ENCODE peak calls at places on chromosomes 2 and 18, in eight cellular contexts. O is B cell, D is ovary, Y is tibial artery, N is PC-9, U is Calu3, J is right lobe of liver, P is sigmoid colon. M is an unnamed sample.

GRCh38 chr2:225471492-225471891 is 72.0 kb downstream of the NYAP2 start:
- DNase-seq in O (no peak), D (no peak), Y (no peak), N (no peak), U (no peak), J (no peak), P (no peak), M (no peak)

GRCh38 chr18:79575891-79576685 is 103.5 kb upstream of the CTDP1 start:
- DNase-seq in O (peak), D (peak), Y (no peak), N (no peak), U (no peak), J (no peak), P (peak), M (no peak)

GRCh38 chr2:180520206-180520605 is 460.2 kb upstream of the UBE2E3 start:
- DNase-seq in O (no peak), D (no peak), Y (no peak), N (no peak), U (peak), J (no peak), P (no peak), M (no peak)

GRCh38 chr2:19059076-19059475 is 299.3 kb downstream of the OSR1 start:
- DNase-seq in O (no peak), D (no peak), Y (no peak), N (peak), U (peak), J (no peak), P (no peak), M (no peak)

GRCh38 chr18:23828426-23828825 is 139.2 kb downstream of the LAMA3 start:
- DNase-seq in O (no peak), D (no peak), Y (no peak), N (peak), U (peak), J (no peak), P (no peak), M (no peak)

GRCh38 chr2:56170988-56171387 is 12.8 kb upstream of the CCDC85A start:
- DNase-seq in O (no peak), D (no peak), Y (no peak), N (no peak), U (no peak), J (no peak), P (no peak), M (no peak)

GRCh38 chr18:35045121-35045520 is 3.9 kb downstream of the MAPRE2 start:
- DNase-seq in O (no peak), D (no peak), Y (no peak), N (no peak), U (no peak), J (no peak), P (no peak), M (no peak)

GRCh38 chr2:118177932-118178331 is 89.7 kb downstream of the INSIG2 start:
- DNase-seq in O (no peak), D (no peak), Y (no peak), N (peak), U (no peak), J (no peak), P (no peak), M (no peak)

GRCh38 chr2:106296182-106296815 is 102.2 kb upstream of the UXS1 start:
- DNase-seq in O (no peak), D (no peak), Y (no peak), N (no peak), U (no peak), J (no peak), P (no peak), M (no peak)

GRCh38 chr2:138641277-138641676 is 138.9 kb downstream of the NXPH2 start:
- DNase-seq in O (no peak), D (no peak), Y (no peak), N (no peak), U (no peak), J (no peak), P (no peak), M (no peak)

GRCh38 chr2:119820275-119820674 is 60.6 kb downstream of the PTPN4 start:
- DNase-seq in O (no peak), D (no peak), Y (no peak), N (no peak), U (no peak), J (peak), P (no peak), M (no peak)

GRCh38 chr2:45849491-45850283 is 198.2 kb downstream of the PRKCE start:
- DNase-seq in O (no peak), D (no peak), Y (no peak), N (no peak), U (no peak), J (no peak), P (no peak), M (no peak)

GRCh38 chr2:36370281-36370680 is 14.7 kb downstream of the CRIM1 start:
- DNase-seq in O (no peak), D (no peak), Y (no peak), N (no peak), U (no peak), J (no peak), P (no peak), M (no peak)

GRCh38 chr2:184357033-184357432 is 241.3 kb upstream of the ZNF804A start:
- DNase-seq in O (no peak), D (no peak), Y (no peak), N (no peak), U (no peak), J (no peak), P (no peak), M (no peak)

GRCh38 chr2:116413659-116414058 is 1400.8 kb upstream of the DDX18 start:
- DNase-seq in O (no peak), D (no peak), Y (no peak), N (no peak), U (no peak), J (no peak), P (no peak), M (no peak)

GRCh38 chr2:8491296-8492048 is 190.4 kb upstream of the ID2 start:
- DNase-seq in O (no peak), D (peak), Y (no peak), N (no peak), U (no peak), J (no peak), P (peak), M (no peak)

GRCh38 chr2:216362730-216363129 is 9.6 kb downstream of the MARCHF4 start:
- DNase-seq in O (no peak), D (no peak), Y (no peak), N (no peak), U (no peak), J (no peak), P (no peak), M (no peak)

GRCh38 chr2:47232738-47233415 is 77.8 kb upstream of the STPG4 start:
- DNase-seq in O (no peak), D (no peak), Y (no peak), N (peak), U (no peak), J (no peak), P (no peak), M (no peak)

GRCh38 chr2:111688501-111688900 is 195.5 kb downstream of the ANAPC1 start:
- DNase-seq in O (no peak), D (no peak), Y (no peak), N (no peak), U (no peak), J (no peak), P (peak), M (no peak)

GRCh38 chr2:128469203-128469602 is 150.5 kb upstream of the HS6ST1 start:
- DNase-seq in O (no peak), D (no peak), Y (no peak), N (no peak), U (no peak), J (no peak), P (no peak), M (no peak)

GRCh38 chr18:44799422-44800421 is 119.0 kb downstream of the SETBP1 start:
- DNase-seq in O (no peak), D (no peak), Y (no peak), N (no peak), U (no peak), J (no peak), P (no peak), M (no peak)

GRCh38 chr2:143960177-143960576 is 559.7 kb downstream of the ZEB2 start:
- DNase-seq in O (no peak), D (no peak), Y (no peak), N (no peak), U (no peak), J (no peak), P (no peak), M (no peak)

GRCh38 chr2:138779451-138780440 is at the start of gene NXPH2:
- DNase-seq in O (no peak), D (no peak), Y (no peak), N (no peak), U (peak), J (no peak), P (no peak), M (peak)

GRCh38 chr2:175187378-175187777 is 5.9 kb upstream of the ATP5MC3 start:
- DNase-seq in O (no peak), D (no peak), Y (no peak), N (no peak), U (peak), J (no peak), P (no peak), M (no peak)

GRCh38 chr18:45106331-45106774 is 425.7 kb downstream of the SETBP1 start:
- DNase-seq in O (peak), D (no peak), Y (no peak), N (no peak), U (no peak), J (no peak), P (no peak), M (no peak)

GRCh38 chr2:1993711-1994682 is 249.7 kb upstream of the PXDN start:
- DNase-seq in O (no peak), D (no peak), Y (no peak), N (no peak), U (no peak), J (no peak), P (no peak), M (no peak)

GRCh38 chr2:101387151-101387807 is at the start of gene CREG2:
- DNase-seq in O (peak), D (peak), Y (peak), N (peak), U (peak), J (peak), P (peak), M (peak)
- TF ChIP-seq CTCF in O (peak), D (no peak), Y (peak), N (peak), U (no peak), J (peak), P (no peak), M (peak)

GRCh38 chr18:39424261-39424660 is 1858.7 kb upstream of the CELF4 start:
- DNase-seq in O (no peak), D (no peak), Y (no peak), N (no peak), U (no peak), J (no peak), P (no peak), M (no peak)

GRCh38 chr18:39421319-39421718 is 1855.7 kb upstream of the CELF4 start:
- DNase-seq in O (no peak), D (no peak), Y (no peak), N (no peak), U (no peak), J (no peak), P (no peak), M (no peak)

GRCh38 chr18:39419315-39419714 is 1853.7 kb upstream of the CELF4 start:
- DNase-seq in O (no peak), D (no peak), Y (no peak), N (no peak), U (no peak), J (no peak), P (no peak), M (no peak)

GRCh38 chr18:39425172-39425571 is 1859.6 kb upstream of the CELF4 start:
- DNase-seq in O (no peak), D (no peak), Y (no peak), N (no peak), U (no peak), J (no peak), P (no peak), M (no peak)
- TF ChIP-seq CTCF in O (no peak), D (no peak), Y (no peak), N (no peak), U (no peak), J (no peak), P (no peak), M (no peak)

DNA sequence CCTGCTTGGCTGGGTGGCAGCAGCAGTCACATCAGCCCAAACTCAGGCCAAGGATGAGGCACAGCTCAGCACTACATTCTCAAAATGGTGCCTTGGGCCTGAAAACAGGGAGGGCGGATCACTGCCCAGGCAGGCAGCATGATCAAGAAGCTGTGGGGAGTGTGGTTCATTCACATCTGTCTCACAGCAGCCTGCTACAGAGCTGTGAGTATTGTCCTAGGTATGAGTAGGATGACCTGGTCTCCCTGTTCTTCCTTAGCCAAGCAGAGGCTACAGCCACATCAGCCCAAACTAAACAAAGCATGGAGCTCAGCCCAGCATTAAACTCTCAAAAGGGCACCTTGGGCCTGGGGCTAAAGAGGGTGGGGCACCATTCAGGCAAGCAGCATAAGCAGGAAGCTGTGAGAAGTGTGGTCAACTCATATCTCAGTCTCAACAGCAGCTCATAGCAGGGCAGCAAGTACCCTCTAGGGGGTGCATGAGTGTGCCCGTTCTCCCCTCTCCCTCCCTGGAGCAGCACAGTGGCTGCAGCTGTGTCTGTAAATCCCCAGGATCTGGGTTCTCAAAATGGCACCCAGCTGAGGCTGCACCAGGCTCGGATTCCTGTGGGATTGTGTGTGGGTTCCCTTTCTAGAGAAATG is 139.6 kb downstream of the TRABD2A start:
- DNase-seq in O (no peak), D (no peak), Y (no peak), N (no peak), U (peak), J (no peak), P (no peak), M (no peak)
- TF ChIP-seq CTCF in O (peak), D (no peak), Y (no peak), N (no peak), U (no peak), J (no peak), P (no peak), M (no peak)

GRCh38 chr2:129891341-129892320 is 87.8 kb upstream of the RAB6C start:
- DNase-seq in O (no peak), D (no peak), Y (no peak), N (no peak), U (no peak), J (no peak), P (peak), M (no peak)
- TF ChIP-seq CTCF in O (no peak), D (no peak), Y (no peak), N (no peak), U (no peak), J (no peak), P (no peak), M (no peak)

GRCh38 chr18:59631583-59632181 is 65.5 kb downstream of the CCBE1 start:
- DNase-seq in O (no peak), D (no peak), Y (no peak), N (no peak), U (peak), J (no peak), P (no peak), M (peak)
- TF ChIP-seq CTCF in O (peak), D (no peak), Y (peak), N (peak), U (peak), J (no peak), P (peak), M (peak)

GRCh38 chr2:207093234-207093633 is 72.5 kb downstream of the KLF7 start:
- DNase-seq in O (no peak), D (no peak), Y (no peak), N (no peak), U (no peak), J (no peak), P (no peak), M (no peak)

GRCh38 chr2:207091175-207091574 is 74.6 kb downstream of the KLF7 start:
- DNase-seq in O (no peak), D (no peak), Y (no peak), N (no peak), U (no peak), J (no peak), P (no peak), M (no peak)

GRCh38 chr2:207091928-207092327 is 73.8 kb downstream of the KLF7 start:
- DNase-seq in O (no peak), D (no peak), Y (no peak), N (no peak), U (no peak), J (no peak), P (no peak), M (no peak)

GRCh38 chr2:207090389-207090788 is 75.4 kb downstream of the KLF7 start:
- DNase-seq in O (no peak), D (no peak), Y (no peak), N (no peak), U (no peak), J (no peak), P (no peak), M (no peak)

DNA sequence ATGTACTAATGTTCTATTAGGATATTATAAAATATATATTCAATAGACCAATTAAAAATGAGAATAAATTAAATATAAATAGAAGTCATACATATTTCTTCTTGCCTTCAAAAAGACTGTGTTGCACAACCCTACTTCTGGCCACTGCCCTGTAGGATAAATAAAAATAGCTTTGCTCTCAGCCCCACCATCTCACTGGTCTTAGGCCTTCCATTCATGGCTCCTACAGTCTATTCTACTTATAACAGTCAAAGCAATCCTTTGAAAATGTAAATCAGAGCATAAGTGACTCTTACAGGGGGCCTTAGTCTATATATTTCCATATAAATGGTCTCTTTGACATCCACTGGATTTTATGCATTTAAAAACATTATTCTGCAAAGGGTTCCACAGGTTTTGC is 72.9 kb downstream of the KLF7 start:
- DNase-seq in O (no peak), D (no peak), Y (no peak), N (no peak), U (no peak), J (no peak), P (no peak), M (no peak)
- TF ChIP-seq CTCF in O (no peak), D (no peak), Y (no peak), N (no peak), U (no peak), J (no peak), P (no peak), M (no peak)

GRCh38 chr18:8703181-8703638 is 2.1 kb upstream of the MTCL1 start:
- DNase-seq in O (no peak), D (no peak), Y (no peak), N (no peak), U (peak), J (no peak), P (peak), M (no peak)

GRCh38 chr18:8703781-8704301 is 1.5 kb upstream of the MTCL1 start:
- DNase-seq in O (no peak), D (peak), Y (no peak), N (no peak), U (peak), J (no peak), P (peak), M (no peak)

GRCh38 chr18:8705280-8705940 is at the start of gene MTCL1:
- DNase-seq in O (no peak), D (peak), Y (no peak), N (peak), U (peak), J (peak), P (peak), M (peak)

GRCh38 chr18:8705941-8706544 is 687 bp downstream of the MTCL1 start:
- DNase-seq in O (no peak), D (peak), Y (no peak), N (no peak), U (peak), J (peak), P (peak), M (peak)

GRCh38 chr18:8704361-8705279 is 736 bp upstream of the MTCL1 start:
- DNase-seq in O (peak), D (peak), Y (peak), N (peak), U (peak), J (peak), P (peak), M (peak)
- TF ChIP-seq CTCF in O (no peak), D (no peak), Y (no peak), N (no peak), U (no peak), J (no peak), P (no peak), M (no peak)

GRCh38 chr2:231552752-231553151 is 22.5 kb upstream of the NMUR1 start:
- DNase-seq in O (no peak), D (no peak), Y (no peak), N (no peak), U (no peak), J (no peak), P (no peak), M (no peak)

GRCh38 chr2:231557571-231558217 is 27.4 kb upstream of the NMUR1 start:
- DNase-seq in O (peak), D (peak), Y (peak), N (peak), U (peak), J (peak), P (peak), M (peak)

GRCh38 chr2:231554748-231555545 is 24.7 kb upstream of the NMUR1 start:
- DNase-seq in O (no peak), D (peak), Y (peak), N (no peak), U (no peak), J (peak), P (peak), M (no peak)

GRCh38 chr2:231556981-231557380 is 26.7 kb upstream of the NMUR1 start:
- DNase-seq in O (no peak), D (no peak), Y (no peak), N (no peak), U (no peak), J (no peak), P (no peak), M (no peak)

DNA sequence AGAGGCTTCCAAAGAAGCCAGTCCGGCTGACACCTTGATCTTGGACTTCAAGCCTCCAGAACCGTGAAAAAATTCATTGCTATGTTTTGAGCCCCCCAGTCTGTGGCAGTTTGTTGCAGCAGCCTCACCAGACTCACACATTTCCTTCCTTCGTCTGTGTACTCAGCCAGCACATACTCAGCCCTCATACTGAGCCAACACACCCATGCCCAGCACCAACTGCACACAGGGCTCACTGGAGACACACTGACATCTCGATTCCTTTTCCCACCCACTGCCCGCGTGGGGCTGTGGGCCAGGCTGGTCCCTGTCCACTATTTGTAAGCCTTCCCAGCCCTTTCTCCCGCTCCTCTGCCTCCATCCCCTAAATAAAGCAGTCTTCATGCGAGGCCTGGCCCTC is 24.1 kb upstream of the NMUR1 start:
- DNase-seq in O (no peak), D (no peak), Y (no peak), N (no peak), U (no peak), J (no peak), P (no peak), M (no peak)
- TF ChIP-seq CTCF in O (no peak), D (no peak), Y (no peak), N (no peak), U (no peak), J (no peak), P (no peak), M (no peak)